ENCODE peak calls at places on chromosomes 13 and 19, in eight cellular contexts. One of them, this sample, is unnamed.
A peak's percentile ranks its signal among the peaks of the same experiment; 100 is the strongest.

GRCh38 chr19:540867-541637 is 2.8 kb upstream of the GZMM start:
- DNase-seq in anterior cingulate cortex: no peak
- DNase-seq in epithelial cell of prostate: no peak
- DNase-seq in islet precursor cell: no peak
- DNase-seq in SHP77: no peak
- DNase-seq in activated naive CD4-positive, alpha-beta T cell treated with anti-CD3 and anti-CD28 coated beads for 36 hours: no peak
- DNase-seq in EH: no peak
- DNase-seq in T-helper 2 cell: no peak
- DNase-seq in this sample: no peak

GRCh38 chr19:3112375-3113099 is 18.4 kb downstream of the GNA11 start:
- DNase-seq in anterior cingulate cortex: no peak
- DNase-seq in epithelial cell of prostate: no peak
- DNase-seq in islet precursor cell: no peak
- DNase-seq in SHP77: no peak
- DNase-seq in activated naive CD4-positive, alpha-beta T cell treated with anti-CD3 and anti-CD28 coated beads for 36 hours: no peak
- DNase-seq in EH: no peak
- DNase-seq in T-helper 2 cell: no peak
- DNase-seq in this sample: peak; percentile 46

GRCh38 chr13:23432589-23432988 is 913 bp downstream of the SACS start:
- DNase-seq in anterior cingulate cortex: no peak
- DNase-seq in epithelial cell of prostate: no peak
- DNase-seq in islet precursor cell: no peak
- DNase-seq in SHP77: no peak
- DNase-seq in activated naive CD4-positive, alpha-beta T cell treated with anti-CD3 and anti-CD28 coated beads for 36 hours: no peak
- DNase-seq in EH: no peak
- DNase-seq in T-helper 2 cell: no peak
- DNase-seq in this sample: peak; percentile 28

GRCh38 chr19:16581971-16582343 is 9.7 kb upstream of the SLC35E1 start:
- DNase-seq in anterior cingulate cortex: no peak
- DNase-seq in epithelial cell of prostate: no peak
- DNase-seq in islet precursor cell: no peak
- DNase-seq in SHP77: no peak
- DNase-seq in activated naive CD4-positive, alpha-beta T cell treated with anti-CD3 and anti-CD28 coated beads for 36 hours: no peak
- DNase-seq in EH: no peak
- DNase-seq in T-helper 2 cell: no peak
- DNase-seq in this sample: no peak

GRCh38 chr19:46147791-46148288 is at the start of gene IGFL2:
- DNase-seq in anterior cingulate cortex: no peak
- DNase-seq in epithelial cell of prostate: peak; percentile 22
- DNase-seq in islet precursor cell: no peak
- DNase-seq in SHP77: no peak
- DNase-seq in activated naive CD4-positive, alpha-beta T cell treated with anti-CD3 and anti-CD28 coated beads for 36 hours: peak; percentile 43
- DNase-seq in EH: no peak
- DNase-seq in T-helper 2 cell: no peak
- DNase-seq in this sample: no peak

GRCh38 chr19:19823916-19824315 is 2.4 kb upstream of the ZNF506 start:
- DNase-seq in anterior cingulate cortex: no peak
- DNase-seq in epithelial cell of prostate: no peak
- DNase-seq in islet precursor cell: no peak
- DNase-seq in SHP77: no peak
- DNase-seq in activated naive CD4-positive, alpha-beta T cell treated with anti-CD3 and anti-CD28 coated beads for 36 hours: no peak
- DNase-seq in EH: no peak
- DNase-seq in T-helper 2 cell: no peak
- DNase-seq in this sample: no peak

GRCh38 chr19:48543121-48543710 is 8.8 kb upstream of the SULT2B1 start:
- DNase-seq in anterior cingulate cortex: no peak
- DNase-seq in epithelial cell of prostate: peak; percentile 64
- DNase-seq in islet precursor cell: peak; percentile 76
- DNase-seq in SHP77: no peak
- DNase-seq in activated naive CD4-positive, alpha-beta T cell treated with anti-CD3 and anti-CD28 coated beads for 36 hours: no peak
- DNase-seq in EH: peak; percentile 77
- DNase-seq in T-helper 2 cell: no peak
- DNase-seq in this sample: no peak

GRCh38 chr19:43575955-43576451 is 402 bp downstream of the PINLYP start:
- DNase-seq in anterior cingulate cortex: no peak
- DNase-seq in epithelial cell of prostate: no peak
- DNase-seq in islet precursor cell: no peak
- DNase-seq in SHP77: peak; percentile 24
- DNase-seq in activated naive CD4-positive, alpha-beta T cell treated with anti-CD3 and anti-CD28 coated beads for 36 hours: no peak
- DNase-seq in EH: no peak
- DNase-seq in T-helper 2 cell: no peak
- DNase-seq in this sample: no peak

GRCh38 chr13:78603240-78603947 is at the start of gene POU4F1:
- DNase-seq in anterior cingulate cortex: no peak
- DNase-seq in epithelial cell of prostate: no peak
- DNase-seq in islet precursor cell: peak; percentile 93
- DNase-seq in SHP77: peak; percentile 88
- DNase-seq in activated naive CD4-positive, alpha-beta T cell treated with anti-CD3 and anti-CD28 coated beads for 36 hours: peak; percentile 84
- DNase-seq in EH: peak; percentile 30
- DNase-seq in T-helper 2 cell: peak; percentile 57
- DNase-seq in this sample: no peak

GRCh38 chr19:50462970-50463369 is 13.3 kb upstream of the EMC10 start:
- DNase-seq in anterior cingulate cortex: no peak
- DNase-seq in epithelial cell of prostate: no peak
- DNase-seq in islet precursor cell: no peak
- DNase-seq in SHP77: no peak
- DNase-seq in activated naive CD4-positive, alpha-beta T cell treated with anti-CD3 and anti-CD28 coated beads for 36 hours: no peak
- DNase-seq in EH: no peak
- DNase-seq in T-helper 2 cell: no peak
- DNase-seq in this sample: no peak

GRCh38 chr19:40246292-40247073 is 20.0 kb upstream of the CCNP start:
- DNase-seq in anterior cingulate cortex: no peak
- DNase-seq in epithelial cell of prostate: no peak
- DNase-seq in islet precursor cell: no peak
- DNase-seq in SHP77: no peak
- DNase-seq in activated naive CD4-positive, alpha-beta T cell treated with anti-CD3 and anti-CD28 coated beads for 36 hours: no peak
- DNase-seq in EH: no peak
- DNase-seq in T-helper 2 cell: no peak
- DNase-seq in this sample: peak; percentile 56

GRCh38 chr13:40490086-40490723 is 176.2 kb downstream of the FOXO1 start:
- DNase-seq in anterior cingulate cortex: no peak
- DNase-seq in epithelial cell of prostate: no peak
- DNase-seq in islet precursor cell: peak; percentile 82
- DNase-seq in SHP77: no peak
- DNase-seq in activated naive CD4-positive, alpha-beta T cell treated with anti-CD3 and anti-CD28 coated beads for 36 hours: peak; percentile 79
- DNase-seq in EH: no peak
- DNase-seq in T-helper 2 cell: peak; percentile 22
- DNase-seq in this sample: no peak

GRCh38 chr19:16268676-16269319 is 55.8 kb upstream of the KLF2 start:
- DNase-seq in anterior cingulate cortex: no peak
- DNase-seq in epithelial cell of prostate: no peak
- DNase-seq in islet precursor cell: no peak
- DNase-seq in SHP77: no peak
- DNase-seq in activated naive CD4-positive, alpha-beta T cell treated with anti-CD3 and anti-CD28 coated beads for 36 hours: peak; percentile 48
- DNase-seq in EH: no peak
- DNase-seq in T-helper 2 cell: peak; percentile 31
- DNase-seq in this sample: no peak

GRCh38 chr19:51784922-51785690 is 9.9 kb upstream of the FPR3 start:
- DNase-seq in anterior cingulate cortex: no peak
- DNase-seq in epithelial cell of prostate: peak; percentile 96
- DNase-seq in islet precursor cell: no peak
- DNase-seq in SHP77: no peak
- DNase-seq in activated naive CD4-positive, alpha-beta T cell treated with anti-CD3 and anti-CD28 coated beads for 36 hours: peak; percentile 85
- DNase-seq in EH: peak; percentile 63
- DNase-seq in T-helper 2 cell: no peak
- DNase-seq in this sample: no peak

GRCh38 chr13:40146063-40146462 is 490.6 kb downstream of the COG6 start:
- DNase-seq in anterior cingulate cortex: no peak
- DNase-seq in epithelial cell of prostate: no peak
- DNase-seq in islet precursor cell: no peak
- DNase-seq in SHP77: no peak
- DNase-seq in activated naive CD4-positive, alpha-beta T cell treated with anti-CD3 and anti-CD28 coated beads for 36 hours: no peak
- DNase-seq in EH: no peak
- DNase-seq in T-helper 2 cell: no peak
- DNase-seq in this sample: no peak

GRCh38 chr13:49927755-49928154 is 8.4 kb downstream of the SPRYD7 start:
- DNase-seq in anterior cingulate cortex: no peak
- DNase-seq in epithelial cell of prostate: no peak
- DNase-seq in islet precursor cell: no peak
- DNase-seq in SHP77: no peak
- DNase-seq in activated naive CD4-positive, alpha-beta T cell treated with anti-CD3 and anti-CD28 coated beads for 36 hours: no peak
- DNase-seq in EH: peak; percentile 93
- DNase-seq in T-helper 2 cell: no peak
- DNase-seq in this sample: no peak